ENCODE peak calls at places on chromosomes 2 and 18, in six cellular contexts. S is thyroid gland, T is stomach, L is psoas muscle, K is endothelial cell of umbilical vein, J is cardiac muscle cell. D is an unnamed sample.

GRCh38 chr2:219446101-219446504 is 11.5 kb downstream of the SPEG start:
- DNase-seq in S (no peak), T (no peak), L (peak), K (peak), J (no peak), D (no peak)

GRCh38 chr2:136052374-136053362 is 65.3 kb downstream of the CXCR4 start:
- DNase-seq in S (no peak), T (no peak), L (no peak), K (no peak), J (no peak), D (no peak)

GRCh38 chr2:159200498-159200897 is 86.0 kb downstream of the WDSUB1 start:
- DNase-seq in S (no peak), T (no peak), L (no peak), K (no peak), J (no peak), D (no peak)

GRCh38 chr18:51251625-51252024 is 54.1 kb upstream of the MEX3C start:
- DNase-seq in S (no peak), T (no peak), L (no peak), K (no peak), J (no peak), D (no peak)

GRCh38 chr2:69797836-69798465 is 31.5 kb upstream of the GMCL1 start:
- DNase-seq in S (no peak), T (no peak), L (no peak), K (peak), J (no peak), D (no peak)

GRCh38 chr2:21363364-21363763 is 239.6 kb downstream of the TDRD15 start:
- DNase-seq in S (no peak), T (no peak), L (no peak), K (no peak), J (no peak), D (no peak)

GRCh38 chr18:62979172-62979571 is 263.8 kb downstream of the PHLPP1 start:
- DNase-seq in S (no peak), T (peak), L (peak), K (no peak), J (no peak), D (peak)

GRCh38 chr2:181657379-181657778 is 474 bp upstream of the CERKL start:
- DNase-seq in S (no peak), T (no peak), L (no peak), K (no peak), J (no peak), D (no peak)

DNA sequence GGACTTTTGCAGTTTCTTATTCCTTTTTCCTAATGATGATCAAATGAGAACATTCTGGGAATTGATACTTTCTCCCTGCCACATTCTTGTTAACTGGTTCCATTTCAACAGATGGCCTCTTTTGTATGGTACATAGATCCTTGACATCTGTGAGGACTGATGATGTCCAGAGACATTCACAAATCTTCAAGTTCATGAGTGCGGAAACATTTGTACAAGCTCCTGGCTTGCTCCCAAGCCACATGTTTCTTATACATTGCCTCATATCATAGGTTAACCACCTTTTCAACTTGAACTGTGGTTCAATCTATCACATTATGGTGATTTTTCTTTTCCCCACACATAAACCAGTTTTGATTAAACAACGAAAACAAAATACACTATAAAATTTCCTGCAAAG is 267.3 kb downstream of the CLIP4 start:
- DNase-seq in S (no peak), T (no peak), L (no peak), K (no peak), J (peak), D (no peak)
- H3K27ac ChIP-seq in S (no peak), T (no peak), L (no peak), K (no peak), J (peak), D (no peak)

GRCh38 chr2:120546865-120547390 is 188.7 kb upstream of the GLI2 start:
- DNase-seq in S (no peak), T (no peak), L (no peak), K (no peak), J (no peak), D (no peak)

GRCh38 chr2:120545521-120546076 is 190.1 kb upstream of the GLI2 start:
- DNase-seq in S (no peak), T (no peak), L (no peak), K (no peak), J (no peak), D (no peak)

GRCh38 chr2:120548627-120549026 is 187.0 kb upstream of the GLI2 start:
- DNase-seq in S (peak), T (peak), L (no peak), K (no peak), J (no peak), D (no peak)

GRCh38 chr2:120546077-120546864 is 189.4 kb upstream of the GLI2 start:
- DNase-seq in S (no peak), T (no peak), L (peak), K (no peak), J (no peak), D (no peak)

DNA sequence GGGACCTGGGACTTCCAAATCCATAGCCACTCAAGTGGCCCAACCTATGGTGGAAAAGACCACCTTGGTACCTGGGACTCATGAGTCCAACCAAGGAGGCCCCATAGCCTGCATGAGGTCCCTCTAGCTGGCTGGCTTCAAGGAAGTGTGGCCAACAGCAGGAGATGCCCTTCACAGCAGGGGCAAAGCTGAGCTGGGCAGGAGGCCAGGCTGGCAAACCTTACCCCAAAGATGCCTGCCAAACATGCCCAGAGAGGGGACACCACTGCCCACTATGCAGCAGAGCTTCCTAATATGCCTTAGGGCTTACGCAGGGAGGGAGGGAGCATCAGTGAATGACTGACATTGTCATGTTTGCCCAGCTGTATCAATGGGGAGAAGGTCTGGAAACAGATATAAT is 188.0 kb upstream of the GLI2 start:
- DNase-seq in S (no peak), T (peak), L (no peak), K (no peak), J (no peak), D (no peak)
- H3K27ac ChIP-seq in S (no peak), T (no peak), L (no peak), K (no peak), J (no peak), D (no peak)

GRCh38 chr2:64637931-64638330 is 15.8 kb downstream of the SERTAD2 start:
- DNase-seq in S (no peak), T (no peak), L (no peak), K (no peak), J (no peak), D (no peak)
- H3K27ac ChIP-seq in S (no peak), T (no peak), L (peak), K (no peak), J (peak), D (no peak)

GRCh38 chr2:18301421-18302139 is 258.9 kb downstream of the RDH14 start:
- DNase-seq in S (no peak), T (no peak), L (no peak), K (no peak), J (no peak), D (no peak)
- H3K27ac ChIP-seq in S (no peak), T (no peak), L (no peak), K (peak), J (no peak), D (no peak)

GRCh38 chr2:237485844-237486243 is 1.2 kb upstream of the MLPH start:
- DNase-seq in S (no peak), T (no peak), L (no peak), K (no peak), J (no peak), D (no peak)
- H3K27ac ChIP-seq in S (no peak), T (peak), L (no peak), K (no peak), J (no peak), D (no peak)